ENCODE peak calls at places on chromosomes 11 and 22, in ten cellular contexts. E, Z, Q, T, Y, L, N, D, P and I are unnamed samples.

GRCh38 chr11:108639146-108639545 is 25.7 kb upstream of the DDX10 start:
- DNase-seq in E (no peak), Z (no peak), Q (no peak), T (no peak), Y (no peak), L (no peak), N (no peak), D (no peak), P (no peak), I (no peak)

GRCh38 chr22:36405671-36406070 is 17.9 kb upstream of the MYH9 start:
- DNase-seq in E (no peak), Z (no peak), Q (no peak), T (no peak), Y (no peak), L (no peak), N (peak), D (peak), P (peak), I (peak)

GRCh38 chr22:38751422-38752346 is 4.1 kb downstream of the SUN2 start:
- DNase-seq in E (no peak), Z (peak), Q (no peak), T (no peak), Y (no peak), L (peak), N (peak), D (peak), P (peak), I (peak)

GRCh38 chr11:2376751-2377451 is at the start of gene CD81:
- DNase-seq in E (no peak), Z (peak), Q (peak), T (peak), Y (peak), L (peak), N (peak), D (peak), P (peak), I (peak)

GRCh38 chr11:2833938-2834892 is 51.4 kb downstream of the CDKN1C start:
- DNase-seq in E (no peak), Z (no peak), Q (no peak), T (no peak), Y (no peak), L (no peak), N (no peak), D (no peak), P (no peak), I (no peak)

GRCh38 chr22:37808294-37808657 is 542 bp downstream of the GCAT start:
- DNase-seq in E (no peak), Z (no peak), Q (no peak), T (no peak), Y (no peak), L (no peak), N (no peak), D (no peak), P (no peak), I (no peak)

GRCh38 chr22:41351011-41351410 is 30.7 kb upstream of the TEF start:
- DNase-seq in E (no peak), Z (no peak), Q (no peak), T (no peak), Y (no peak), L (no peak), N (no peak), D (no peak), P (no peak), I (no peak)

GRCh38 chr11:77072851-77073327 is 6.1 kb downstream of the CAPN5 start:
- DNase-seq in E (no peak), Z (no peak), Q (no peak), T (no peak), Y (no peak), L (no peak), N (no peak), D (no peak), P (no peak), I (no peak)

GRCh38 chr11:76293189-76293631 is 86.9 kb upstream of the WNT11 start:
- DNase-seq in E (no peak), Z (no peak), Q (no peak), T (no peak), Y (no peak), L (no peak), N (no peak), D (no peak), P (peak), I (no peak)

GRCh38 chr22:50041361-50042065 is 16.6 kb downstream of the TTLL8 start:
- DNase-seq in E (no peak), Z (no peak), Q (no peak), T (no peak), Y (no peak), L (no peak), N (peak), D (no peak), P (no peak), I (no peak)

GRCh38 chr11:73330569-73331093 is 22.6 kb downstream of the ARHGEF17 start:
- DNase-seq in E (no peak), Z (peak), Q (peak), T (peak), Y (no peak), L (no peak), N (no peak), D (no peak), P (no peak), I (no peak)

GRCh38 chr11:112318193-112318592 is 57.5 kb upstream of the PLET1 start:
- DNase-seq in E (peak), Z (no peak), Q (no peak), T (no peak), Y (no peak), L (no peak), N (no peak), D (no peak), P (no peak), I (no peak)

GRCh38 chr22:19146215-19146968 is 1.9 kb upstream of the ESS2 start:
- DNase-seq in E (no peak), Z (no peak), Q (no peak), T (no peak), Y (no peak), L (no peak), N (no peak), D (no peak), P (no peak), I (no peak)

GRCh38 chr11:47797633-47798032 is 30.5 kb upstream of the FNBP4 start:
- DNase-seq in E (no peak), Z (no peak), Q (no peak), T (no peak), Y (no peak), L (no peak), N (no peak), D (no peak), P (no peak), I (no peak)

GRCh38 chr22:45884201-45885067 is 92.5 kb downstream of the WNT7B start:
- DNase-seq in E (no peak), Z (no peak), Q (no peak), T (no peak), Y (no peak), L (no peak), N (peak), D (no peak), P (no peak), I (no peak)

GRCh38 chr22:27133951-27134664 is 476.7 kb downstream of the MIAT start:
- DNase-seq in E (peak), Z (no peak), Q (no peak), T (no peak), Y (no peak), L (peak), N (peak), D (no peak), P (peak), I (no peak)

GRCh38 chr22:20039683-20040325 is 18.9 kb downstream of the TANGO2 start:
- DNase-seq in E (no peak), Z (no peak), Q (no peak), T (no peak), Y (no peak), L (no peak), N (no peak), D (no peak), P (no peak), I (no peak)

GRCh38 chr11:336666-337002 is 16.0 kb upstream of the IFITM3 start:
- DNase-seq in E (no peak), Z (no peak), Q (no peak), T (no peak), Y (no peak), L (no peak), N (no peak), D (no peak), P (no peak), I (no peak)

GRCh38 chr11:134196756-134197155 is 27.0 kb downstream of the NCAPD3 start:
- DNase-seq in E (no peak), Z (no peak), Q (no peak), T (no peak), Y (no peak), L (no peak), N (no peak), D (no peak), P (no peak), I (no peak)

GRCh38 chr11:111476961-111477360 is 35.2 kb downstream of the BTG4 start:
- DNase-seq in E (no peak), Z (no peak), Q (no peak), T (no peak), Y (no peak), L (no peak), N (no peak), D (no peak), P (no peak), I (no peak)

GRCh38 chr11:2867722-2868548 is 17.6 kb downstream of the CDKN1C start:
- DNase-seq in E (no peak), Z (no peak), Q (no peak), T (no peak), Y (no peak), L (no peak), N (no peak), D (no peak), P (peak), I (no peak)

GRCh38 chr22:32588063-32588462 is 113.5 kb downstream of the FBXO7 start:
- DNase-seq in E (no peak), Z (no peak), Q (no peak), T (no peak), Y (no peak), L (no peak), N (no peak), D (no peak), P (no peak), I (no peak)

GRCh38 chr11:134411887-134412507 is at the start of gene B3GAT1:
- DNase-seq in E (no peak), Z (no peak), Q (peak), T (peak), Y (no peak), L (no peak), N (no peak), D (no peak), P (no peak), I (no peak)

GRCh38 chr22:41288245-41288946 is 2.4 kb upstream of the RANGAP1 start:
- DNase-seq in E (no peak), Z (peak), Q (peak), T (no peak), Y (no peak), L (no peak), N (no peak), D (no peak), P (no peak), I (no peak)

GRCh38 chr22:29202231-29203192 is 3.2 kb upstream of the EMID1 start:
- DNase-seq in E (peak), Z (no peak), Q (peak), T (no peak), Y (no peak), L (peak), N (peak), D (peak), P (peak), I (peak)

GRCh38 chr11:18727499-18728236 is 1.7 kb upstream of the IGSF22 start:
- DNase-seq in E (no peak), Z (peak), Q (peak), T (peak), Y (peak), L (no peak), N (no peak), D (peak), P (peak), I (peak)

GRCh38 chr11:117657801-117658200 is 139.2 kb downstream of the DSCAML1 start:
- DNase-seq in E (no peak), Z (peak), Q (no peak), T (no peak), Y (no peak), L (no peak), N (no peak), D (no peak), P (no peak), I (no peak)

GRCh38 chr11:82829101-82829500 is 71.1 kb downstream of the PRCP start:
- DNase-seq in E (no peak), Z (no peak), Q (no peak), T (no peak), Y (no peak), L (no peak), N (no peak), D (no peak), P (no peak), I (no peak)

GRCh38 chr11:16572946-16573345 is 165.5 kb upstream of the C11orf58 start:
- DNase-seq in E (no peak), Z (no peak), Q (no peak), T (no peak), Y (no peak), L (no peak), N (no peak), D (no peak), P (no peak), I (no peak)